ENCODE peak calls at places on chromosome 9, in eight cellular contexts. Y is keratinocyte, N is SK-N-SH, W is gastrocnemius medialis, H is HFFc6, F is uterus, D is GM13976, T is lower lobe of right lung. S is an unnamed sample.

GRCh38 chr9:129938291-129938979 is 103.2 kb downstream of the USP20 start:
- DNase-seq in Y (no peak), N (no peak), W (no peak), H (peak), F (no peak), D (no peak), T (no peak), S (peak)

GRCh38 chr9:13388157-13388556 is 108.7 kb upstream of the MPDZ start:
- DNase-seq in Y (no peak), N (no peak), W (peak), H (no peak), F (no peak), D (no peak), T (no peak), S (no peak)

GRCh38 chr9:109707355-109707754 is 72.6 kb upstream of the PALM2AKAP2 start:
- DNase-seq in Y (no peak), N (no peak), W (peak), H (no peak), F (no peak), D (no peak), T (no peak), S (no peak)

GRCh38 chr9:91411096-91411771 is 12.4 kb downstream of the NFIL3 start:
- DNase-seq in Y (no peak), N (no peak), W (no peak), H (peak), F (no peak), D (no peak), T (no peak), S (no peak)

GRCh38 chr9:118991366-118992285 is 377.6 kb downstream of the BRINP1 start:
- DNase-seq in Y (no peak), N (no peak), W (peak), H (no peak), F (no peak), D (no peak), T (no peak), S (no peak)

GRCh38 chr9:88108779-88109178 is 29.5 kb downstream of the SPATA31C2 start:
- DNase-seq in Y (no peak), N (no peak), W (no peak), H (no peak), F (no peak), D (no peak), T (no peak), S (no peak)

GRCh38 chr9:34203275-34204010 is 24.6 kb downstream of the UBAP1 start:
- DNase-seq in Y (no peak), N (no peak), W (no peak), H (no peak), F (no peak), D (no peak), T (no peak), S (no peak)

GRCh38 chr9:27548055-27548741 is 18.6 kb upstream of the MOB3B start:
- DNase-seq in Y (no peak), N (peak), W (peak), H (peak), F (no peak), D (no peak), T (no peak), S (no peak)

GRCh38 chr9:93058357-93059096 is at the start of gene SUSD3:
- DNase-seq in Y (no peak), N (peak), W (no peak), H (no peak), F (peak), D (peak), T (peak), S (no peak)

GRCh38 chr9:76181020-76181641 is 213.1 kb downstream of the RFK start:
- DNase-seq in Y (peak), N (no peak), W (no peak), H (no peak), F (no peak), D (no peak), T (no peak), S (peak)

GRCh38 chr9:91494751-91495150 is 71.1 kb upstream of the NFIL3 start:
- DNase-seq in Y (no peak), N (no peak), W (no peak), H (peak), F (no peak), D (no peak), T (no peak), S (no peak)

GRCh38 chr9:81411961-81412360 is 277.4 kb downstream of the TLE1 start:
- DNase-seq in Y (no peak), N (no peak), W (no peak), H (peak), F (no peak), D (no peak), T (no peak), S (no peak)

GRCh38 chr9:14857449-14858305 is 52.6 kb downstream of the FREM1 start:
- DNase-seq in Y (no peak), N (no peak), W (no peak), H (no peak), F (no peak), D (no peak), T (no peak), S (no peak)

GRCh38 chr9:83061036-83061435 is 1.9 kb downstream of the RASEF start:
- DNase-seq in Y (peak), N (no peak), W (no peak), H (no peak), F (no peak), D (no peak), T (no peak), S (no peak)

DNA sequence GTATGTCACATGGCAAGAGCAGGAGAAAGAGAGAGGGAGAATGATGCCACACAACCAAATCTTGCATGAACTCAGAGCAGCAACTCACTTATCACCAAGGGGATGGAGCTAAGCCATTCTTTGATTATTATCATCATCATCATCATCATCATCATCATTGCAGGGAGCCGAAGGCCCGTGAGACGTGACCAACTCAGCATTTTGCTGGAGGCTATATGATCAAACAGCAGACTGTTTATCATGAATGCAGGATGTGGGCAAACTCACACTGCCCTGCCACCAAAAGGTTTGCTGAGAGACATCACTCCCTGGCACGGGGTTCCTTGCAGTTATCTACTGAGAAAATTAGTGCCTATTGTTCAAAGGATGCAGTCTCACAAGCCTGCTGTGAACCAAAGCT is 8.6 kb upstream of the ZNF169 start:
- DNase-seq in Y (no peak), N (no peak), W (no peak), H (peak), F (no peak), D (no peak), T (no peak), S (no peak)
- TF ChIP-seq CTCF in Y (no peak), N (no peak), W (no peak), H (no peak), F (no peak), D (no peak), T (no peak), S (no peak)

GRCh38 chr9:131854334-131854733 is 114.5 kb upstream of the RAPGEF1 start:
- DNase-seq in Y (no peak), N (no peak), W (peak), H (no peak), F (no peak), D (no peak), T (no peak), S (no peak)

GRCh38 chr9:131860430-131860829 is 120.6 kb upstream of the RAPGEF1 start:
- DNase-seq in Y (no peak), N (no peak), W (no peak), H (no peak), F (no peak), D (no peak), T (no peak), S (no peak)

GRCh38 chr9:131854906-131855504 is 115.1 kb upstream of the RAPGEF1 start:
- DNase-seq in Y (no peak), N (peak), W (no peak), H (no peak), F (no peak), D (no peak), T (no peak), S (peak)

GRCh38 chr9:131853434-131853833 is 113.6 kb upstream of the RAPGEF1 start:
- DNase-seq in Y (no peak), N (no peak), W (no peak), H (no peak), F (no peak), D (no peak), T (no peak), S (no peak)

DNA sequence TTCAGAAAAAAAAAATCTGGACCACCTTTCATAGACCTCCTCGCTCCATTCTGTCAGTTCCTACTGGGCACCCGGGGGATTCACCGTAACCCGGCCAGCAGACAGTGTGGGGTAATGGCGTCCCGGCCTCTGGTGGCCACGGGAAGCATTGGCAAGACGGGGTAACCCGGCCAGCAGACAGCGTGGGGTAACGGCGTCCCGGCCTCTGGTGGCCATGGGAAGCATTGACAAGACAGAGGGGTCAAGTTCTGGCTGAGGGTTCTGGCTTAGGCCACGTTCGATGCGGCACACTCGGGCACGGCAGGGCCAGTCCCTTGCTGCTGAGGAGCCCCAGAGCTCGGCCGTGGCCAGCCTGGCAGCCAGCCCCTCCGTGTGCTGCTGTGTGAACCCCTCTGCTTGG is 116.2 kb upstream of the RAPGEF1 start:
- DNase-seq in Y (no peak), N (no peak), W (no peak), H (no peak), F (no peak), D (no peak), T (no peak), S (no peak)
- TF ChIP-seq CTCF in Y (no peak), N (no peak), W (no peak), H (peak), F (no peak), D (no peak), T (no peak), S (no peak)

DNA sequence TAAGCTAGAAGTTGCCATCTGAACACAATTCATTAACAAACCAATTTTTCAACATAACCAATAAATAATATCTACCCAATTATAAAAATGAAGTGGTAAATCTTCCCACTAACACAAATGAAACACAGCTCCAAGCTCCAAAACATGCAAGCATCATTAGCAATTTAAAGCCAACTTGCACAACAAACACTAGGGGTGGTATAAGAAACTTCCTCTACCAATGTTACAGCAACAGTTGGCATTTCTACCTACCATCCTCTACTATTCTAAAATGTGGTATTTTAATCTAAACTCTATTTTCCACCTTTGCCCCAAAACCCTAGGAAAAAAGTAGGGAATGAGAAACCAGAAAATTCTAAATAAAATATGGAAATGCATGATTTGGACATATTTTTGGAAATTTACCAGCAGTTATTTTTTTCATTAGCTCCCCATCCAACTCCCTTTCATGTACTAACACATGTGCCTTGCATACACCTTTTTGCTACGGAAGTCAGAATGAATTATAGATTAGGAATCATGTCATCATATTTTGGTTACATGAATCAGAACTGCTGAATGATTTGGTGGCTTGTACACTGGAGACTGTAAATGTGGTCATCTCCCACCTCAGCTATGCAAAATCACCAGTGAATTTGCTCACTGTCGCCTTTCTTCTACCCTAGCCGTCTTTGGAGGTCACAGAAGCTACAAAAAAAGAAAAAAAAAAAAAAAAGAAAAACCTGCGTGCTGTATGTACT is 4.1 kb downstream of the NR6A1 start:
- DNase-seq in Y (no peak), N (no peak), W (no peak), H (no peak), F (no peak), D (no peak), T (no peak), S (no peak)
- TF ChIP-seq CTCF in Y (peak), N (peak), W (no peak), H (peak), F (no peak), D (no peak), T (no peak), S (no peak)

GRCh38 chr9:95182854-95183563 is 134.5 kb downstream of the FANCC start:
- DNase-seq in Y (no peak), N (no peak), W (no peak), H (no peak), F (no peak), D (no peak), T (no peak), S (no peak)
- TF ChIP-seq CTCF in Y (no peak), N (no peak), W (no peak), H (no peak), F (no peak), D (no peak), T (no peak), S (peak)

DNA sequence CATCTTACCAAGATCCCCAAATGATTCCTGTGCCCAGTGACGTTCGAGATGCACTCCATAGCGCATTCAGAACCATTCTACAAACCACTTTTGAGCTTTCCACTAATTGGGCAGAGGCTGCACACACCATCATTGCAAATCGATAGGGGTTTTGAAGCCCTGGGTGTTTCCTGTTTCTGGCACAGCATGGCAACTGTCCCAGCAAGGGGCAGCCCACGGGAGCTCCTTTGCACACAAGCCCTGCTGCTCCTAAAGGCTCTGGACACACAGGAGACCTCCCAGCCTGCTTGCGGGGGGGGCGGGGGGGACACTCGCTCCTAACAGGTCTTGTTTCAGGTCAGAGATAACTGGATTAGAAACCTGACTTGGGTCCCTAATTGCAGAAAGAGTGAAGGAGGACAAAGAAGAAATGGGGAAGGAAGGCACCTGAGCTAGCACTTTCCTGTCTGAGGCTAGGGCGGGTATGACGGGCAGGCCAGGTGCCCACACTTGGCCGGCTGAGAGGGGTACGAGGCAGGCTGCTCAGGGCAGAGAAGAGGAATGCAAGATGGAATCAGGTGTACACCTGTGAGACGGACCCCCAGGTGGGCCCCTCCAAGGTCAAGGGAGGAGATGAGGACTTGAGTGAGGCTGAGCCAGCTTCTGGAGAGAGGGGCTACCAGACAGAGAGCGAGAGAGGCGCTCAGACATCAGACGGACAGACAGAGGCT is 828 bp downstream of the FBP1 start:
- DNase-seq in Y (no peak), N (no peak), W (no peak), H (no peak), F (no peak), D (no peak), T (no peak), S (no peak)
- TF ChIP-seq CTCF in Y (no peak), N (no peak), W (no peak), H (no peak), F (no peak), D (no peak), T (no peak), S (no peak)

GRCh38 chr9:124480621-124480981 is 26.6 kb downstream of the NR5A1 start:
- DNase-seq in Y (no peak), N (peak), W (no peak), H (no peak), F (no peak), D (peak), T (no peak), S (no peak)
- TF ChIP-seq CTCF in Y (peak), N (peak), W (no peak), H (peak), F (no peak), D (peak), T (no peak), S (peak)

S was measured in AG04449.